ENCODE peak calls at places on chromosomes 2 and 18, in four cellular contexts. One of them, this sample, is unnamed.
A peak's percentile ranks its signal among the peaks of the same experiment; 100 is the strongest.

GRCh38 chr2:156437876-156438410 is 1.8 kb downstream of the GPD2 start:
- DNase-seq in transverse colon: no peak
- DNase-seq in stomach: no peak
- DNase-seq in HepG2: no peak
- DNase-seq in this sample: no peak

GRCh38 chr2:217790195-217790594 is 212.6 kb downstream of the TNS1 start:
- DNase-seq in transverse colon: no peak
- DNase-seq in stomach: no peak
- DNase-seq in HepG2: peak; percentile 86
- DNase-seq in this sample: no peak

GRCh38 chr18:66761166-66761565 is 157.3 kb upstream of the CDH19 start:
- DNase-seq in transverse colon: no peak
- DNase-seq in stomach: no peak
- DNase-seq in HepG2: no peak
- DNase-seq in this sample: no peak

GRCh38 chr2:159185401-159186130 is 100.9 kb downstream of the WDSUB1 start:
- DNase-seq in transverse colon: no peak
- DNase-seq in stomach: no peak
- DNase-seq in HepG2: peak; percentile 23
- DNase-seq in this sample: peak; percentile 43

GRCh38 chr2:148273158-148273691 is 252.3 kb downstream of the MBD5 start:
- DNase-seq in transverse colon: no peak
- DNase-seq in stomach: no peak
- DNase-seq in HepG2: no peak
- DNase-seq in this sample: no peak

GRCh38 chr2:164430166-164430783 is 191.0 kb downstream of the GRB14 start:
- DNase-seq in transverse colon: no peak
- DNase-seq in stomach: no peak
- DNase-seq in HepG2: peak; percentile 39
- DNase-seq in this sample: no peak

GRCh38 chr2:203431391-203432185 is 103.4 kb downstream of the ABI2 start:
- DNase-seq in transverse colon: no peak
- DNase-seq in stomach: no peak
- DNase-seq in HepG2: no peak
- DNase-seq in this sample: no peak

GRCh38 chr2:127359520-127359919 is 28.3 kb downstream of the MAP3K2 start:
- DNase-seq in transverse colon: no peak
- DNase-seq in stomach: no peak
- DNase-seq in HepG2: no peak
- DNase-seq in this sample: no peak

GRCh38 chr2:98372121-98372520 is 25.9 kb downstream of the CNGA3 start:
- DNase-seq in transverse colon: no peak
- DNase-seq in stomach: no peak
- DNase-seq in HepG2: no peak
- DNase-seq in this sample: no peak

GRCh38 chr18:55360061-55360460 is 227.9 kb downstream of the TCF4 start:
- DNase-seq in transverse colon: no peak
- DNase-seq in stomach: no peak
- DNase-seq in HepG2: no peak
- DNase-seq in this sample: no peak

GRCh38 chr2:20600756-20601325 is 50.1 kb downstream of the HS1BP3 start:
- DNase-seq in transverse colon: no peak
- DNase-seq in stomach: no peak
- DNase-seq in HepG2: no peak
- DNase-seq in this sample: no peak

GRCh38 chr18:11500153-11501122 is 109.0 kb upstream of the SLC35G4 start:
- DNase-seq in transverse colon: no peak
- DNase-seq in stomach: no peak
- DNase-seq in HepG2: peak; percentile 98
- DNase-seq in this sample: no peak

GRCh38 chr2:203476881-203477280 is 58.2 kb downstream of the RAPH1 start:
- DNase-seq in transverse colon: no peak
- DNase-seq in stomach: no peak
- DNase-seq in HepG2: no peak
- DNase-seq in this sample: no peak

GRCh38 chr2:101710036-101710689 is 12.7 kb downstream of the MAP4K4 start:
- DNase-seq in transverse colon: no peak
- DNase-seq in stomach: no peak
- DNase-seq in HepG2: no peak
- DNase-seq in this sample: no peak

GRCh38 chr2:216694201-216694825 is 1.0 kb downstream of the IGFBP5 start:
- DNase-seq in transverse colon: peak; percentile 39
- DNase-seq in stomach: peak; percentile 64
- DNase-seq in HepG2: no peak
- DNase-seq in this sample: no peak

GRCh38 chr2:103788875-103789715 is 1027.3 kb downstream of the TMEM182 start:
- DNase-seq in transverse colon: no peak
- DNase-seq in stomach: no peak
- DNase-seq in HepG2: peak; percentile 4
- DNase-seq in this sample: no peak

GRCh38 chr2:230942920-230943896 is 18.2 kb upstream of the GPR55 start:
- DNase-seq in transverse colon: peak; percentile 38
- DNase-seq in stomach: peak; percentile 25
- DNase-seq in HepG2: no peak
- DNase-seq in this sample: peak; percentile 79

GRCh38 chr18:56770873-56771272 is 119.7 kb downstream of the WDR7 start:
- DNase-seq in transverse colon: no peak
- DNase-seq in stomach: no peak
- DNase-seq in HepG2: no peak
- DNase-seq in this sample: no peak

GRCh38 chr2:32284321-32284720 is 6.6 kb downstream of the YIPF4 start:
- DNase-seq in transverse colon: no peak
- DNase-seq in stomach: no peak
- DNase-seq in HepG2: no peak
- DNase-seq in this sample: no peak

GRCh38 chr2:145652992-145653545 is 1133.2 kb upstream of the ZEB2 start:
- DNase-seq in transverse colon: no peak
- DNase-seq in stomach: no peak
- DNase-seq in HepG2: no peak
- DNase-seq in this sample: no peak

GRCh38 chr18:3441290-3441689 is 8.7 kb upstream of the TGIF1 start:
- DNase-seq in transverse colon: peak; percentile 18
- DNase-seq in stomach: no peak
- DNase-seq in HepG2: peak; percentile 41
- DNase-seq in this sample: no peak

GRCh38 chr2:85862426-85862825 is 26.4 kb downstream of the ST3GAL5 start:
- DNase-seq in transverse colon: no peak
- DNase-seq in stomach: no peak
- DNase-seq in HepG2: no peak
- DNase-seq in this sample: no peak

GRCh38 chr2:15163316-15163715 is 397.8 kb downstream of the NBAS start:
- DNase-seq in transverse colon: no peak
- DNase-seq in stomach: no peak
- DNase-seq in HepG2: no peak
- DNase-seq in this sample: no peak

GRCh38 chr2:151367571-151367970 is 10.2 kb downstream of the TNFAIP6 start:
- DNase-seq in transverse colon: no peak
- DNase-seq in stomach: no peak
- DNase-seq in HepG2: no peak
- DNase-seq in this sample: no peak

GRCh38 chr2:82339805-82340204 is 2035.3 kb upstream of the LRRTM1 start:
- DNase-seq in transverse colon: no peak
- DNase-seq in stomach: no peak
- DNase-seq in HepG2: no peak
- DNase-seq in this sample: no peak

GRCh38 chr2:218129756-218130155 is 3.9 kb downstream of the CXCR2 start:
- DNase-seq in transverse colon: no peak
- DNase-seq in stomach: no peak
- DNase-seq in HepG2: no peak
- DNase-seq in this sample: no peak

GRCh38 chr2:108363900-108364225 is 13.9 kb upstream of the SULT1C4 start:
- DNase-seq in transverse colon: no peak
- DNase-seq in stomach: no peak
- DNase-seq in HepG2: no peak
- DNase-seq in this sample: no peak

GRCh38 chr2:558879-559278 is 118.3 kb downstream of the TMEM18 start:
- DNase-seq in transverse colon: peak; percentile 17
- DNase-seq in stomach: no peak
- DNase-seq in HepG2: no peak
- DNase-seq in this sample: no peak
- TF ChIP-seq POLR2AphosphoS5 in transverse colon: no peak
- TF ChIP-seq POLR2AphosphoS5 in stomach: no peak
- TF ChIP-seq POLR2AphosphoS5 in HepG2: no peak
- TF ChIP-seq POLR2AphosphoS5 in this sample: no peak

DNA sequence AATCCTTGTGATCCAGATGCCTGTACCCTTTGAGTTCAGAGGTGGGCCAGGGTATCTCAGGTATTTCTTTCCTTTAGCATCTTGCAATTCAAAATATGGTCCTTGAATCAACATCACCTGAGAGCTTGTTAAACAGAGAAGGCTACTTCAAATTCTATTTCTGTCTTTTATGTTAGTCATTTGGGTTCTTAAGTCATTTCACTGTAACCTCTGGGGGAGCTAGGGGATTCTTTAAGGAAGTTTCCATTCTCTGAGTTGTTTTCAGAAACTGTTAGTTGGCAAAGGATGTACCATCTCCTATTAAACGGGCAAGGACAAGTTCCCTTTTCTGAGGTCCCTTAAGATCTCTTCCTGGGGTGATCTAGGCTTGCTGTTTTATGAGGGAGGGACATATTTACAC is 16.6 kb downstream of the CFLAR start:
- DNase-seq in transverse colon: no peak
- DNase-seq in stomach: no peak
- DNase-seq in HepG2: no peak
- DNase-seq in this sample: no peak
- TF ChIP-seq POLR2AphosphoS5 in transverse colon: no peak
- TF ChIP-seq POLR2AphosphoS5 in stomach: no peak
- TF ChIP-seq POLR2AphosphoS5 in HepG2: no peak
- TF ChIP-seq POLR2AphosphoS5 in this sample: no peak

GRCh38 chr18:61989138-61989537 is 96.3 kb upstream of the RNF152 start:
- DNase-seq in transverse colon: no peak
- DNase-seq in stomach: no peak
- DNase-seq in HepG2: no peak
- DNase-seq in this sample: no peak
- TF ChIP-seq POLR2AphosphoS5 in transverse colon: no peak
- TF ChIP-seq POLR2AphosphoS5 in stomach: no peak
- TF ChIP-seq POLR2AphosphoS5 in HepG2: no peak
- TF ChIP-seq POLR2AphosphoS5 in this sample: no peak

GRCh38 chr2:70140978-70141753 is 49.7 kb downstream of the C2orf42 start:
- DNase-seq in transverse colon: peak; percentile 71
- DNase-seq in stomach: peak; percentile 71
- DNase-seq in HepG2: peak; percentile 48
- DNase-seq in this sample: no peak
- TF ChIP-seq POLR2AphosphoS5 in transverse colon: peak; percentile 80
- TF ChIP-seq POLR2AphosphoS5 in stomach: peak; percentile 55
- TF ChIP-seq POLR2AphosphoS5 in HepG2: peak; percentile 45
- TF ChIP-seq POLR2AphosphoS5 in this sample: no peak

GRCh38 chr2:26346454-26347053 is at the start of gene ADGRF3:
- DNase-seq in transverse colon: peak; percentile 75
- DNase-seq in stomach: peak; percentile 65
- DNase-seq in HepG2: peak; percentile 63
- DNase-seq in this sample: peak; percentile 7
- TF ChIP-seq POLR2AphosphoS5 in transverse colon: no peak
- TF ChIP-seq POLR2AphosphoS5 in stomach: peak; percentile 65
- TF ChIP-seq POLR2AphosphoS5 in HepG2: no peak
- TF ChIP-seq POLR2AphosphoS5 in this sample: no peak